ENCODE peak calls at places on chromosomes 5 and 9, in seven cellular contexts. Z is NB4, F is lower lobe of right lung, B is AG04450, J is suprapubic skin, R is tibial artery, T is BJ. M is an unnamed sample.

GRCh38 chr5:19018822-19019221 is 969.2 kb downstream of the CDH18 start:
- DNase-seq in Z (no peak), F (no peak), B (no peak), J (no peak), R (no peak), T (no peak), M (no peak)

GRCh38 chr5:96709152-96709821 is 47.1 kb downstream of the CAST start:
- DNase-seq in Z (no peak), F (no peak), B (no peak), J (no peak), R (no peak), T (peak), M (no peak)

GRCh38 chr5:45402804-45403455 is 293.2 kb downstream of the HCN1 start:
- DNase-seq in Z (no peak), F (no peak), B (no peak), J (no peak), R (no peak), T (no peak), M (no peak)

GRCh38 chr9:20618361-20618799 is 3.9 kb downstream of the MLLT3 start:
- DNase-seq in Z (no peak), F (no peak), B (no peak), J (no peak), R (no peak), T (no peak), M (no peak)

GRCh38 chr5:108280248-108280647 is 101.7 kb downstream of the FBXL17 start:
- DNase-seq in Z (no peak), F (no peak), B (no peak), J (no peak), R (no peak), T (no peak), M (no peak)

GRCh38 chr5:32339198-32339597 is 26.5 kb upstream of the MTMR12 start:
- DNase-seq in Z (peak), F (no peak), B (no peak), J (no peak), R (no peak), T (no peak), M (no peak)

GRCh38 chr9:126886194-126886830 is 25.9 kb downstream of the ZBTB34 start:
- DNase-seq in Z (no peak), F (no peak), B (no peak), J (no peak), R (no peak), T (no peak), M (no peak)

GRCh38 chr9:108056805-108057386 is 567.3 kb upstream of the KLF4 start:
- DNase-seq in Z (no peak), F (no peak), B (no peak), J (no peak), R (no peak), T (peak), M (no peak)

GRCh38 chr5:42923710-42924109 is 112.0 kb upstream of the SELENOP start:
- DNase-seq in Z (no peak), F (no peak), B (no peak), J (no peak), R (no peak), T (no peak), M (no peak)

GRCh38 chr5:135313946-135314345 is 85.1 kb downstream of the MACROH2A1 start:
- DNase-seq in Z (no peak), F (no peak), B (no peak), J (no peak), R (no peak), T (no peak), M (no peak)

GRCh38 chr5:101306391-101307137 is 403.5 kb upstream of the ST8SIA4 start:
- DNase-seq in Z (no peak), F (no peak), B (no peak), J (no peak), R (no peak), T (no peak), M (no peak)

GRCh38 chr9:133023117-133023890 is 7.5 kb upstream of the GTF3C5 start:
- DNase-seq in Z (peak), F (peak), B (no peak), J (no peak), R (no peak), T (no peak), M (no peak)

GRCh38 chr5:172778223-172778814 is 7.3 kb upstream of the DUSP1 start:
- DNase-seq in Z (no peak), F (no peak), B (no peak), J (no peak), R (peak), T (no peak), M (no peak)

GRCh38 chr5:1890296-1890695 is 7.6 kb upstream of the IRX4 start:
- DNase-seq in Z (no peak), F (peak), B (no peak), J (no peak), R (no peak), T (no peak), M (peak)

DNA sequence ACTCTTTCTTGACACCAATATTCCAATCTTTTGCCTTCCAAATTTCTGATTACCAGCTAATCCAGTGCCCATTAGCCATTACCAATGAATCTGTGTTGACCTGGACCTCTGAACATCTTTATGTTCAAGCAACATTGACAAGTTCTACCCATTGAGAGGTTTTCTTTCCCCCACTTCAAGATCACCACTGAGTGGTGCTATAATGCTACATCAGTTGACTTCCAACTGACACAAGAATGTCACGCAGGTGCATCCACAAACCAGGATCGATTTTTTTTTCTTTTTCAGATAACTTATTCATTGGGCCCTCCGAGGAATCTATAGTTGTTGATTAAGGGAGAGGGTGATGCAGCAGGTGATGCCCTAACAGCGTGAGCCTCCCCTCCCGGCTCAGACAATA is 102.6 kb downstream of the SLC1A3 start:
- DNase-seq in Z (no peak), F (no peak), B (no peak), J (no peak), R (no peak), T (no peak), M (no peak)
- TF ChIP-seq CTCF in Z (no peak), F (no peak), B (no peak), J (no peak), R (no peak), T (no peak), M (no peak)

DNA sequence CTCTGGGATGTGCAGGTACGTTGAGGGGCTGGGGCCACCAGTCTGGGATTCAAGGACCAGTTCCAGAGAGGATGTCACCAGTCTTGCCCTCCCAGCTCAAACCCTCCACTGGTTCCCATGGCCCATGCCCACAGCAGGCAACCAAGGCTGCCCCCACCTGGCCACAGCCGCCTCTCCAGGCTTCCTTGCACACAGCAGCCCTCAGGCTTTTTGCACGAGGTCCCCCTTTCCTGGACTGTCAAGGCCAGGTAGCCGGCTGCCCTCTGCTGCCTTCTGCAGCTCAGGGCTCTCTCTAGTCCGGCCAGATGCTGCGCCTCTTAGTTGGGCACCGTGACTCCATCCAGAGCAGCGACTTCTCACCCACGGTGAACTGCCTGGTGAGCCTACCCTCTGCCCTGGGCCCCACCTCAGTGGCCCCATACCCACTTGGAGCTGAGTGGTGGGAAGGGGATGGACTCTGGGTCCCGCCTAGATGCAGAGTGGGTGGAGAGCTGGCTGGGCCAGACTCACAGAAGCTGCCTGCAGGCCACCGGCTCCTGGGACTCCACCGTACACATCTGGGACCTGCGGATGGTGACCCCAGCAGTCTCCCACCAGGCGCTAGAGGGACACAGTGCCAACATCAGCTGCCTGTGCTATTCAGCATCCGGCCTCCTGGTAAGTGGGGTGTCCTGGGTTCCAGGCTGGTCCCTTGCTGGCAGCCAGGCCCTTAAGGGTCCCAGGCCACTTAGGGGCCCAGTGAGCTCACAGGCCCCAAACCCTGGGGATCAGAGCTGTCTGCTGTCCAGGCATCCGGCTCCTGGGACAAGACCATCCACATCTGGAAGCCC is 2.9 kb downstream of the WDR38 start:
- DNase-seq in Z (peak), F (no peak), B (no peak), J (no peak), R (no peak), T (no peak), M (no peak)
- TF ChIP-seq CTCF in Z (peak), F (no peak), B (peak), J (no peak), R (no peak), T (peak), M (peak)

DNA sequence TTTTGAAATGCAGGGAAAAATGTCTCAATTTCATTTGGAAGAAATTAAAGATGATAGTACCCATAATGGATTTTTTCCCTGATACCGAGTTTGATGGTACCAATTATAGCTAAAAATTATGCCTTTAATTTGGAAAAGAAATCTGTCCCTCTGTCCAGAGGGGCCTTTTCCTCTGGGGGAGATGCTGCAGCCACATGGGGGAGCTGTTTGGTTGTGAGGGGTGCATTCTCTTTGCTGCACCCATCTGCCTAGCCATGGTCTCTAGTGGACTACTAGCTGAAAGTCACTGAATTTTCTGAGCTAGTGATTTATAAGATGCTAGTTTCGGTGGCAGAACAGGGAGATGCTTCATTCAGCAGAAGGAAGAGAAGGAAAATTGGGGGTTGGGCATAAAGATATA is 9.6 kb downstream of the SEC61B start:
- DNase-seq in Z (peak), F (no peak), B (no peak), J (no peak), R (no peak), T (no peak), M (no peak)
- TF ChIP-seq CTCF in Z (peak), F (peak), B (peak), J (peak), R (no peak), T (peak), M (peak)

DNA sequence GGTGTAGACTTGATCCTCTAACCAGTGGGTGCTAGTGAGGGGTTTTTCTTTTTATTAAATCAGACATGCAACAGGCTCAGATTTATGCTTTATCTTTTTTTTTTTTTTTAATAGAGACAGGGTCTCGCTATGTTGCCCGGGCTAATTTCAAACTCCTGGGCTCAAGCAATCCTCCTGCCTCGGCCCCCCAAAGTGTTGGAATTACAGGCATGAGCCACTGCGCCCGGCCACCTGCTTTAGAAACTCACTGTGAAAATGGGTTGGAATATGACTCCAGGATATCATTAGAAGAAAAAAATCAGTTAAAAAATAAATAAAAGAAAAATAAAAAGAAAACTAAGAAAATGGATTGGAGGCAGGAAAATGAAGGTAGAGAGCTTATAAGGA is 50.7 kb downstream of the STOM start:
- DNase-seq in Z (no peak), F (no peak), B (no peak), J (no peak), R (peak), T (no peak), M (no peak)
- TF ChIP-seq CTCF in Z (no peak), F (no peak), B (no peak), J (no peak), R (no peak), T (no peak), M (no peak)

DNA sequence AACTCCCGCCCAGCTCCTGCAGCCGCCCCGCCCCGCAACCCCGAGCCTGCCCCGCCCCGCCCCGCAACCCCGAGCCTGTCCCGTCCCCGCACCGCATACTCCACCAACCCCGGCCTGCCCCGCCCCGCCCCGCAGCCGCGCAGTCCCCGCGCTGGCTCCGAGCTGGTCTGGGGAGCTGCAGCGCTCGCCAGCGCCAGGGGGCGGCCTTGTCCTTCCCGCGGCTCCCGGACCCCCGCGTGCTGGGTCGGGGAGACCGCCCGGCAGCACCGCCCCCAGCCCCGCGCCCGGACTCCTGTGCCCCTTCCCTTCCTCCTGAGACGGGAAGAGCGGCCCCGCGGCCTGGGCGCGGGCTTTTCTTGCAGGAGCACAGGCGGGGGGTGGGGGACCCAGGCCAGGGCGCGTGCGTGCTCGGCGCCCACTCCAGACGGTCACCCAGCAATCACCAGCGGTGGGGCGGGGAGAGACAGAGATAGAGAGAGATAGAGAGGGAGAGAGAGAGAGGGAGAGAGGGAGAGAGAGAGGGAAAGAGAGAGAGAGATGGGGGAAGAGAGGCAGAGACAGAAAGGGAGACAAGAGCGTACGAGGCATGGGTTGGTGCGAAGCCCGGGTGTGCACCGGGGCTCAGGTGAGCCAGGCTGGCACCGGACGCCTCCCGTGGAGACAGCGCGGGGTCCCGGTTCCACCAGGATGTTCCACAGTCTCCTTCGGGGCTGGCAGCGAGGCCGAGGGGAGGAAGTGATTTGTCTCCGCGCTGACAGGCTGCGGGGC is 14.7 kb upstream of the TMEM250 start:
- DNase-seq in Z (no peak), F (no peak), B (no peak), J (no peak), R (no peak), T (no peak), M (no peak)
- TF ChIP-seq CTCF in Z (no peak), F (peak), B (peak), J (peak), R (peak), T (peak), M (peak)

GRCh38 chr9:112366591-112366990 is 13.3 kb upstream of the HSDL2 start:
- DNase-seq in Z (no peak), F (no peak), B (no peak), J (no peak), R (no peak), T (no peak), M (no peak)

GRCh38 chr9:112367465-112367864 is 12.4 kb upstream of the HSDL2 start:
- DNase-seq in Z (no peak), F (no peak), B (no peak), J (no peak), R (no peak), T (no peak), M (no peak)

GRCh38 chr9:112360047-112360804 is 19.7 kb upstream of the HSDL2 start:
- DNase-seq in Z (no peak), F (no peak), B (no peak), J (no peak), R (no peak), T (peak), M (no peak)

DNA sequence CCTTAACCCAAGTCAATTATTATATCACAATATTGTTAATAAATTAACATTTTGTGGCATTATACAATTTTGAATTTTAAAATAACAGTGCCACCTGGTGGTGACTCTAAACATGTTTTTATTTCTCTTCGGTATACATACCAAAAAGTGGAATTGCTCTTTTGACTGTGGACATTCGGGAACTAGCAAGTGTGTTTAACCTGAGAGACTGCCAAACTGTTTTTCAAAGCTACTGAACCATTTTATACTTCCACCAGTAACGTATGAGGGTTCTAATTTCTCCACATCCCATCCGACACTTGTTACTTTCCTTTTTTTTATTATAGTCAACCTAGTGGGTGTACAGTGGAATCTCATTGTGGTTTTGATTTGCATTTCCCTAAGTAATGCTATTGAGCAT is 18.3 kb upstream of the HSDL2 start:
- DNase-seq in Z (peak), F (no peak), B (no peak), J (no peak), R (no peak), T (no peak), M (no peak)
- TF ChIP-seq CTCF in Z (no peak), F (peak), B (peak), J (peak), R (peak), T (peak), M (peak)

GRCh38 chr5:180201051-180201987 is 7.7 kb downstream of the RASGEF1C start:
- DNase-seq in Z (peak), F (no peak), B (no peak), J (no peak), R (no peak), T (no peak), M (no peak)
- TF ChIP-seq CTCF in Z (peak), F (peak), B (peak), J (no peak), R (no peak), T (peak), M (peak)

GRCh38 chr9:111597852-111598729 is 1.4 kb downstream of the PTGR1 start:
- DNase-seq in Z (peak), F (peak), B (no peak), J (peak), R (peak), T (peak), M (no peak)
- TF ChIP-seq CTCF in Z (peak), F (peak), B (peak), J (peak), R (peak), T (peak), M (peak)

GRCh38 chr9:19497276-19497675 is 88.5 kb downstream of the ACER2 start:
- DNase-seq in Z (no peak), F (no peak), B (no peak), J (no peak), R (no peak), T (no peak), M (no peak)
- TF ChIP-seq CTCF in Z (no peak), F (no peak), B (no peak), J (no peak), R (no peak), T (no peak), M (no peak)

GRCh38 chr5:114339108-114339507 is 22.8 kb upstream of the KCNN2 start:
- DNase-seq in Z (no peak), F (no peak), B (no peak), J (no peak), R (no peak), T (no peak), M (no peak)
- TF ChIP-seq CTCF in Z (no peak), F (no peak), B (no peak), J (no peak), R (no peak), T (no peak), M (no peak)

M was measured in chondrocyte.